ENCODE peak calls at places on chromosomes 13 and 19, in four cellular contexts. H is transverse colon, A is heart left ventricle, U is fibroblast of lung. P is an unnamed sample.

GRCh38 chr13:77749481-77749880 is 52.0 kb downstream of the SLAIN1 start:
- DNase-seq in H (no peak), A (no peak), U (peak), P (no peak)

GRCh38 chr19:17281391-17282304 is at the start of gene ANKLE1:
- DNase-seq in H (peak), A (no peak), U (no peak), P (no peak)

GRCh38 chr13:19604306-19604705 is 29.2 kb upstream of the MPHOSPH8 start:
- DNase-seq in U (no peak), H (no peak), A (no peak), P (no peak)

GRCh38 chr13:106275441-106276032 is 259.9 kb downstream of the EFNB2 start:
- DNase-seq in A (no peak), H (no peak), U (peak), P (no peak)

GRCh38 chr13:42211704-42212103 is 60.2 kb upstream of the AKAP11 start:
- DNase-seq in A (no peak), H (no peak), U (peak), P (no peak)

GRCh38 chr19:45186509-45187334 is 8.1 kb downstream of the BLOC1S3 start:
- DNase-seq in A (no peak), U (no peak), H (no peak), P (no peak)

GRCh38 chr13:50410921-50411712 is 395.9 kb downstream of the KCNRG start:
- DNase-seq in U (peak), H (no peak), A (peak), P (no peak)

GRCh38 chr13:110347535-110348308 is 40.6 kb downstream of the COL4A2 start:
- DNase-seq in H (no peak), U (peak), A (no peak), P (peak)

GRCh38 chr19:33462112-33462726 is 59.4 kb downstream of the PEPD start:
- DNase-seq in H (no peak), A (no peak), U (no peak), P (peak)

GRCh38 chr13:73844986-73845385 is 289.2 kb downstream of the KLF12 start:
- DNase-seq in H (no peak), U (peak), A (no peak), P (no peak)

GRCh38 chr19:38303517-38304351 is at the start of gene C19orf33:
- DNase-seq in H (peak), U (peak), A (no peak), P (no peak)

GRCh38 chr19:52007436-52007804 is 591 bp downstream of the ZNF615 start:
- DNase-seq in U (peak), H (no peak), A (no peak), P (no peak)

GRCh38 chr19:2166741-2167738 is 3.3 kb downstream of the DOT1L start:
- DNase-seq in U (peak), A (peak), H (peak), P (peak)

GRCh38 chr19:45455707-45456499 is 11.9 kb upstream of the FOSB start:
- DNase-seq in U (peak), H (peak), A (peak), P (peak)

GRCh38 chr13:19862511-19863313 is 737 bp downstream of the ZMYM5 start:
- DNase-seq in A (no peak), H (peak), U (peak), P (peak)

GRCh38 chr13:112700291-112701060 is 10.6 kb downstream of the ATP11A start:
- DNase-seq in H (no peak), U (no peak), A (no peak), P (peak)

GRCh38 chr19:23314505-23315241 is 64.5 kb upstream of the ZNF724 start:
- DNase-seq in A (no peak), U (no peak), H (no peak), P (no peak)
- H3K27ac ChIP-seq in A (no peak), U (no peak), H (no peak), P (no peak)

GRCh38 chr13:46728777-46729176 is 68.2 kb downstream of the ESD start:
- DNase-seq in U (no peak), A (no peak), H (no peak), P (no peak)
- TF ChIP-seq CTCF in U (no peak), A (no peak), H (no peak), P (no peak)

GRCh38 chr19:49636230-49636932 is 3.6 kb downstream of the RRAS start:
- DNase-seq in H (no peak), A (no peak), U (no peak), P (no peak)

GRCh38 chr19:49638360-49638759 is 1.6 kb downstream of the RRAS start:
- DNase-seq in U (no peak), H (peak), A (no peak), P (no peak)

GRCh38 chr19:49639401-49640112 is 386 bp downstream of the RRAS start:
- DNase-seq in A (no peak), U (no peak), H (peak), P (no peak)

GRCh38 chr19:49635530-49636229 is 4.3 kb downstream of the RRAS start:
- DNase-seq in A (no peak), H (no peak), U (no peak), P (no peak)

DNA sequence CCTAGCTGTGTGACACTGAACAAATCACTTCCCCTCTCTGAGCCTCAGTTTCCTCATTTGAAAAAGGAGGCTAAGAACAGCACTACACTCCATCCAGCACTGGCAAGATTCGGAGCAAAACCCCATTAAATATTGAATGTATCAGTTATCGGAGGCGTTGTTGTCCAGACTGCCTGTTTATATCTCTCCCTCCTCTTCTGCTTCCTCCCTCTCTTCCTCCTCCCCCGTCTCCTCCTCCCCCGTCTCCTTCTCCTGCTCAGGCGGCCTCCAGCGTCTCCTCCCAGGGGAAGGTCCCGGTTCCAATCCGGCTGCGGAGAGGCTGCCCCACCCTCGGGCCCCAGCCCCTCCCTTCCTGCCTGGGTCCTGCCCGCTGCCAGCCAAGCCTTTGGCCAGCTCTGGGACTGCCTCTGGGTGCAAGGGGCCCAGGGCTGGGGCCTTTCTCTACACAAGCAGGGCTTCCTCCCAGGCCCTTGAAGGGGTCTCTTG is 2.0 kb downstream of the RRAS start:
- DNase-seq in A (peak), U (peak), H (peak), P (peak)
- H3K4me3 ChIP-seq in A (peak), U (peak), H (peak), P (peak)

DNA sequence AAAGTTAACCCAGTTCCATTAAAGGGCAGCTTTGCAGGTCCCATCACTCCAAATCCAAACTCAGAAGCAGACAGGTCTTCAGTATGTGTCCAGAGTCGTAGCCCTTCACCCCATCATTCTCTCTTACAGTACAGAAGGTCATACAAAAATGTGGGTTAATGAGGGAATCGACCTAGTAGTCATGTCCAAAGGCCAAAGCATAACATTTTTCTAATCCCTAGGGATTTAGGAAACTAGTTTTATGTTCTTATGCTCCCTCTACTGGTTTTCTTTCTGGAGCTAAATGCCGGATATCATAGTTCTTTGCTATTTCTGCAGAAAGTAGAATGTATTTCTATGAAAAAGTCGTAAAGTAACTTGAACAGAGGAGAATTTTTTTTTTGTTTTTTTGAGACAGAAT is 72.2 kb downstream of the DHRS12 start:
- DNase-seq in U (peak), A (no peak), H (no peak), P (no peak)
- H3K27ac ChIP-seq in U (no peak), A (no peak), H (peak), P (peak)

DNA sequence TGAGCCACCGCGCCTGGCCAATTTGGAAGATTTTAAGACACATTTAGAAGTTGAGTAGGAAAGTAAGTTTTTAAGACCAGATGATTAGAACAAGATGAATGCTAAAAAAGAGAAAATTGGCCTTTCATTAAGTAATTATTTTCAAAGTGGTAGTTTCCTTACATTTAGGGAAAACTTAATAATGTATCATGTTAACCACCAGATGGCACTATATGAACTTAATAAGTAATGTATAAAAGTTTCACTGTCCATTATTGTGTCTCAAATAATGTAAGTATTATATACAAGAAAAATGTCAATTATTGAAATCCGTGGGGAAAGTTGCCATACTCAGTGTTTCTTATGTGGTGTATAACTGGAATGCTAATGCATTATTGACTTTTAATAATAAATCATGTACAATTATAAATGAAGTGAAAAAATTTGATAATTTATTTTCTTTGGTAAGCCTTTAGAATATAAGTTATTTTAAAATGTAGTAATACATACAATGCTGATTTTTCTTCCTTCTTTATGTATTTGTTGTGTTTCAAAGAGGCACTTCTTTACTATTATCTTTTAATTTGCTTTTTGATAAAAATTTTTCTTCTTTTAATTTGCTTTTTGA is 29.2 kb downstream of the COG6 start:
- DNase-seq in H (no peak), A (no peak), U (peak), P (no peak)
- TF ChIP-seq CTCF in H (peak), A (peak), U (no peak), P (no peak)

GRCh38 chr13:22812793-22813192 is 368.0 kb upstream of the SGCG start:
- DNase-seq in A (no peak), U (no peak), H (peak), P (no peak)
- H3K4me3 ChIP-seq in A (no peak), U (no peak), H (no peak), P (peak)

GRCh38 chr13:37029617-37030016 is 29.0 kb downstream of the EXOSC8 start:
- DNase-seq in U (peak), A (no peak), H (no peak), P (no peak)
- H3K27ac ChIP-seq in U (no peak), A (no peak), H (no peak), P (no peak)

DNA sequence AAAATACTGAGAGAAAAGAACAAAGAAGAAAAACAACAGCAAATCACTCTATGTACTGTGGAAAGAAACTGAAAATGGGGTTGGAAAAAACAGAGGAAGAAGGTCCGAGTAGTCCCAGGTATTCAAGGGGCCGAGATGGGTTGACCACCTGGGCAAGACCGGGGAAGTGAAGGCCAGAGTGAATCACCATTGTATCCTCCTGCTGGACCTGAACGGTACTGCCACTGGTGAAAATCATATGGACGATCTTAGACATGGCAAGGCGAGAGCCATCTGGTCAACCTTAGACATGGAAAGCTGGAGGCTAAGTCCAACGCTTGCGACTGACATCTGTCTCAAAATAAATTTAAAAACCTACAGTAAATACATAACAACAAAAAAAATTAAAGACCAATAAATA is 44.4 kb upstream of the ZNF91 start:
- DNase-seq in U (no peak), A (no peak), H (no peak), P (no peak)
- TF ChIP-seq CTCF in U (peak), A (no peak), H (peak), P (no peak)

P was measured in coronary artery.